ENCODE peak calls at places on chromosomes 11 and 22, in ten cellular contexts. L, I, P, C, J, F, X, K, E and M are unnamed samples.

GRCh38 chr11:6377902-6378694 is 12.2 kb upstream of the SMPD1 start:
- DNase-seq in L (no peak), I (no peak), P (no peak), C (no peak), J (no peak), F (no peak), X (no peak), K (peak; percentile 38), E (no peak), M (peak; percentile 31)

GRCh38 chr11:62850911-62851806 is 11.8 kb upstream of the WDR74 start:
- DNase-seq in L (peak; percentile 47), I (no peak), P (no peak), C (no peak), J (no peak), F (no peak), X (peak; percentile 30), K (no peak), E (no peak), M (no peak)

GRCh38 chr22:40732996-40733292 is 53.7 kb downstream of the MCHR1 start:
- DNase-seq in L (no peak), I (no peak), P (no peak), C (no peak), J (no peak), F (no peak), X (no peak), K (no peak), E (no peak), M (no peak)

GRCh38 chr11:73333626-73334199 is 25.6 kb downstream of the ARHGEF17 start:
- DNase-seq in L (no peak), I (no peak), P (no peak), C (no peak), J (no peak), F (no peak), X (peak; percentile 30), K (no peak), E (no peak), M (no peak)

GRCh38 chr22:38694945-38695344 is 5.8 kb downstream of the JOSD1 start:
- DNase-seq in L (no peak), I (peak; percentile 23), P (no peak), C (no peak), J (no peak), F (peak; percentile 66), X (no peak), K (no peak), E (no peak), M (no peak)

GRCh38 chr11:119493712-119494111 is 70.7 kb upstream of the THY1 start:
- DNase-seq in L (no peak), I (peak; percentile 36), P (no peak), C (no peak), J (no peak), F (peak; percentile 81), X (no peak), K (no peak), E (no peak), M (peak; percentile 30)

GRCh38 chr22:48701296-48702030 is 1126.2 kb downstream of the BRD1 start:
- DNase-seq in L (no peak), I (no peak), P (no peak), C (no peak), J (no peak), F (no peak), X (no peak), K (no peak), E (no peak), M (no peak)

GRCh38 chr11:127875076-127875475 is 712.3 kb downstream of the ETS1 start:
- DNase-seq in L (no peak), I (peak; percentile 7), P (no peak), C (no peak), J (no peak), F (no peak), X (no peak), K (no peak), E (no peak), M (no peak)

GRCh38 chr22:42473484-42474193 is 41.4 kb upstream of the NFAM1 start:
- DNase-seq in L (no peak), I (peak; percentile 73), P (peak; percentile 26), C (peak; percentile 9), J (no peak), F (peak; percentile 75), X (peak; percentile 69), K (no peak), E (no peak), M (peak; percentile 75)

GRCh38 chr11:9015677-9016076 is 11.9 kb upstream of the NRIP3 start:
- DNase-seq in L (peak; percentile 24), I (peak; percentile 83), P (peak; percentile 51), C (no peak), J (peak; percentile 68), F (peak; percentile 82), X (peak; percentile 83), K (peak; percentile 71), E (no peak), M (peak; percentile 88)

GRCh38 chr11:17633279-17633986 is 85.9 kb upstream of the MYOD1 start:
- DNase-seq in L (no peak), I (no peak), P (no peak), C (no peak), J (no peak), F (no peak), X (no peak), K (no peak), E (peak; percentile 51), M (no peak)

DNA sequence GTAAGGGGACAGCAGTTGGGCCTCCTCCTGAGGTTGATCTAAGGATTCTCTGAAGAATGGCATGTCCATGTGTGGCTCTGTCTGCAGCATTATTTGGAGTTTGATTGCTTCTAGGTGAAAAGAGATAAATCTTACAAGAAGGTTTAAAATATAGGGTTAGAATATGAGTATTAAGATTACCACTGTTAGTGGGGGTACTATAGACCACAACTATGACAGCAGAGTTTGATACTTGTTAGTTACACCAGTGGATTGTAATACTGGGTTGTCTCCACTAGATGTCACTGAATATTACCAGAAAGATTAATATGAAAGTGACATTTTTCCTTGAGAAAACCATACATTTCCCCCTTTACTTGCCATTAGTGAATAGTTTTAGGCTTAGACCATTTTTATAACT is 47.9 kb downstream of the ZNF280B start:
- DNase-seq in L (no peak), I (peak; percentile 16), P (no peak), C (no peak), J (no peak), F (no peak), X (peak; percentile 25), K (no peak), E (no peak), M (peak; percentile 8)
- TF ChIP-seq CTCF in L (peak; percentile 9), I (peak; percentile 50), P (peak; percentile 27), C (peak; percentile 26), J (no peak), F (peak; percentile 9), X (peak; percentile 43), K (no peak), E (peak; percentile 41), M (peak; percentile 54)

DNA sequence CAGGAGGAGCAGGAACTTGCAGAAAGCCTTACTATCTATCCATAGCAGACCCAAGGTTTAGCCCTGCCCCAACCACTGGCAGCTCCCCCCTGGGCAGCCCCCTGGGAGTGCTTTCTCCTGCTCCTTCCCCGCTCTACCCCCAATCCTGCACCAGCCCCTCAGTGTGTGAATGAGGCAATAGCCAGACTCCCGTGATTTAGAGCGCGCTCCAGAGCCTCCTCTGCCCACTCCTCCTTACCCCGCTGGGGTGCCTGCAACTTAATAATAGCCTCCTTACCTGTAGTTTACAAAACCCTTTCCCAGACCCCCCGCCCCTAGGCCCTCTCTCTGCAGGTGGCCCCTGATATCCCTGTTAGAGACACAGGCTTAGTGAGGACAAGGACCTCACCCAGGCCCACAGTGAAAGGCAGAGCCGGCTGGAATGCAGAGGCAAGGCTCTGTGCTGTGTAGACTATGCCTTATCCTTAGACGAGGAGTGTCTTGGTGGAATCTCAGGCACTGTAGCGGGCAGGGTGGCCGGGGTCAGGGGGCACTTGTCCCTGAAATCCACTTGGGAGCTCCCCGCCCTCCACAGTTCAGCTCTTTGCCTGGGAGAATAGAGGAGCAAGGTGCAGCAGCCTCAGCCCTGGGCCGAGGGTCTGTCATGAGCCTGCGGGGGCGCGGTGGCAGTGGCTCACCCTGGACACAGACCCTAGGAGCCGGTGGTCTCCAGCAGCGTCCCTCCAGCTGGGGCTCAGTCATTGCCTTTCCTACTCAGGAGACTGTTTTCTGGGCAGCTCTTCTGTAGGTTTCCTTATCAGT is 4.3 kb upstream of the CARNS1 start:
- DNase-seq in L (no peak), I (no peak), P (no peak), C (no peak), J (no peak), F (no peak), X (no peak), K (no peak), E (no peak), M (no peak)
- H3K4me3 ChIP-seq in L (no peak overlapping the region), I (no peak overlapping the region), P (no peak overlapping the region), C (no peak overlapping the region), J (no peak overlapping the region), F (no peak overlapping the region), X (no peak overlapping the region), K (no peak overlapping the region), E (no peak overlapping the region), M (no peak overlapping the region)

DNA sequence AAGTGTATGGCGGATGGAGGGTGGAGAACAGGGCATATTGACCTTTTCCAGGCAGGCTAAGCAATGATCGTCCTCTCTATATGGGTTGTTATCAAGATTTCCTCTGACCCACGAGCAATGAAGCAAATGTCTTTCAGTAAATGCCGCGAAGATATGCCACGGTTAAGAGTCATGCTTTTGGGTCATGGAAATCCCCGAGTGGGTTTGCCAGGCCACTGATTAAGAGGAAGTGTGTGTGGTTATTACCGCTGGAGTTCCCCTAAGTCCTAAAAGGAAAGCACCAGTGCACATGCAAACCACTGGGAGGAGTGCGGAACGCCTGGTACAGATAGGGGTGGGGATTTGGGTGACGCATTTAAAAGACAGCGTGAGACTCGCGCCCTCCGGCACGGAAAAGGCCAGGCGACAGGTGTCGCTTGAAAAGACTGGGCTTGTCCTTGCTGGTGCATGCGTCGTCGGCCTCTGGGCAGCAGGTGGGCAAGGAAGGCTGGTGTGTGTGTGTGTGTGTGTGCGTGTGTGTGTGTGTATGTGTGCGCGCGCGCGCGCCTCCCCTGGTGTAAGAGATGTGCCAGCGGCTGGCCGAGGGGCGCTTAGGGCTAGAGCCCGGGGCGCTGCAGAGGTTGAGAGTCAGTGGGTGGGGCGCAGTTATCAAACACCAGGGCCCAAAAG is at the start of gene BIRC3:
- DNase-seq in L (peak; percentile 95), I (peak; percentile 95), P (peak; percentile 99), C (peak; percentile 70), J (peak; percentile 83), F (peak; percentile 98), X (peak; percentile 90), K (peak; percentile 90), E (peak; percentile 90), M (peak; percentile 97)
- TF ChIP-seq CTCF in L (peak; percentile 8), I (peak; percentile 48), P (peak; percentile 30), C (peak; percentile 51), J (peak; percentile 62), F (peak; percentile 58), X (peak; percentile 36), K (peak; percentile 37), E (peak; percentile 47), M (peak; percentile 25)

DNA sequence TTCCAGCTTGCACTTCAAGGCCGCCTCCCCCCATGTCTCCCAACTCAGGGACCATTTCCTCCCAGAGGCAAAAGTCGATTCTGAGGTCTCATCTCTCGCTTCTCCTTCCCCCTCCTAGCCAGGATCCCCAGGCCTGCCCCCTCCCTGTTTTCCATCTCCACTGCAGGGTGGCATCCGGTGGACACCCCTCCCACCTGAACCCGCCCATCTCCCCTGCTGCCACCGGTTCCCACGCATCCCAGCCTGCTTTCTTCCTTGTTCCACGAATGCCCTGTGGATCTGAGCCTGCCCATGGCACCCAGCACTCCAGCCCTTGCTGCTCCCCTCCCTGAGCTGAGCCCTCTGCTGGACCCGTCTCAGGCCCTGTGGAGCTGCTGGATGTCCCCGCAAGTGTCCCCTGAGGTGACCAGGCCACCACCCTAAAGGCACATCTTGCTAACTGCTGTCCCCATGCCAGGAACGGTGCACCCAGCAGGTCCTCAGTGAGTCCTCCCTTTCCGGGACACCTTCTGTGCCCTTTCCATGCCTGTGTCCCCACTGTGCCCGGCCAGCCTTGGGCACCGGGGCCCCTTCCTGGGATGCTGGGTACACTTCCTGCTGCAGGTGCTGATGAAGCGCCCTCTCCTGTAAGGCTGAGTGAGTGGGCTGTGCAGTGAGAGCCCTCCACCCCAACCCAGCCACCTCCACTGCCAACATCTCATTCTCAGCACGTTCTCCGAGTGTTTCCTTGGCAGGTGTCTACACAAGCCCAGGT is 941 bp downstream of the IL17REL start:
- DNase-seq in L (no peak), I (no peak), P (no peak), C (no peak), J (no peak), F (no peak), X (no peak), K (no peak), E (peak; percentile 72), M (no peak)
- H3K4me3 ChIP-seq in L (peak overlapping the region; percentile 12), I (no peak overlapping the region), P (no peak overlapping the region), C (no peak overlapping the region), J (no peak overlapping the region), F (no peak overlapping the region), X (no peak overlapping the region), K (no peak overlapping the region), E (no peak overlapping the region), M (no peak overlapping the region)